ENCODE peak calls at places on chromosome 3, in eight cellular contexts. Q is RPMI7951; H is stimulated activated CD4-positive, alpha-beta T cell treated with anti-CD3 and anti-CD28 coated beads, TNF-alpha, amount 100 ng/mL, for 4 hours; F is KBM-7; P is A673; Y is naive thymus-derived CD8-positive, alpha-beta T cell; C is body of pancreas; Z is esophagus muscularis mucosa. T is an unnamed sample.

GRCh38 chr3:165185707-165186327 is 10.4 kb downstream of the SLITRK3 start:
- DNase-seq in P (peak), F (peak), Y (peak), C (peak), H (no peak), Q (peak), Z (no peak), T (peak)

GRCh38 chr3:58164199-58164879 is 46.4 kb downstream of the DNASE1L3 start:
- DNase-seq in H (no peak), Z (no peak), F (no peak), P (no peak), C (peak), Q (peak), Y (no peak), T (no peak)

GRCh38 chr3:184234224-184234623 is 4.8 kb downstream of the VWA5B2 start:
- DNase-seq in C (peak), Q (peak), F (no peak), H (no peak), Y (no peak), Z (no peak), P (no peak), T (peak)

GRCh38 chr3:185549651-185550111 is 2.7 kb downstream of the LIPH start:
- DNase-seq in Z (no peak), C (no peak), P (peak), F (no peak), Y (no peak), Q (no peak), H (no peak), T (no peak)

GRCh38 chr3:43194490-43195115 is 88.7 kb upstream of the POMGNT2 start:
- DNase-seq in Z (no peak), P (no peak), H (no peak), F (no peak), Q (no peak), C (no peak), Y (no peak), T (no peak)

GRCh38 chr3:75305901-75306300 is 358.2 kb upstream of the FRG2C start:
- DNase-seq in H (no peak), Q (no peak), F (no peak), C (no peak), Z (no peak), Y (no peak), P (no peak), T (no peak)

GRCh38 chr3:194518652-194519051 is 31.9 kb upstream of the ATP13A3 start:
- DNase-seq in P (no peak), Y (no peak), Q (peak), Z (no peak), F (no peak), H (no peak), C (no peak), T (no peak)

GRCh38 chr3:4207672-4208071 is 95.5 kb upstream of the SETMAR start:
- DNase-seq in Q (no peak), H (no peak), C (no peak), P (no peak), Z (no peak), F (no peak), Y (no peak), T (peak)

GRCh38 chr3:143306419-143306818 is 186.8 kb downstream of the CHST2 start:
- DNase-seq in C (no peak), F (no peak), Z (no peak), H (no peak), Q (no peak), P (no peak), Y (no peak), T (no peak)

GRCh38 chr3:63809607-63810006 is 9.5 kb upstream of the C3orf49 start:
- DNase-seq in Y (no peak), P (peak), H (no peak), Q (peak), C (no peak), Z (no peak), F (no peak), T (no peak)

GRCh38 chr3:60010778-60011177 is 961.0 kb upstream of the CFAP20DC start:
- DNase-seq in F (peak), Z (no peak), Y (peak), C (no peak), H (no peak), Q (no peak), P (no peak), T (peak)

GRCh38 chr3:166900866-166901577 is 479.1 kb downstream of the ZBBX start:
- DNase-seq in H (no peak), Y (no peak), Z (no peak), C (no peak), F (no peak), P (no peak), Q (no peak), T (no peak)

GRCh38 chr3:112979244-112979832 is 4.4 kb upstream of the CD200R1 start:
- DNase-seq in F (peak), H (no peak), Z (no peak), Y (peak), Q (peak), P (peak), C (no peak), T (peak)

GRCh38 chr3:126514161-126514560 is 3.4 kb downstream of the UROC1 start:
- DNase-seq in P (no peak), Y (no peak), F (no peak), Q (no peak), H (no peak), Z (no peak), C (no peak), T (no peak)

GRCh38 chr3:138348950-138349739 is 766 bp downstream of the MRAS start:
- DNase-seq in Y (no peak), F (no peak), Z (no peak), P (no peak), H (no peak), C (peak), Q (peak), T (peak)

GRCh38 chr3:190575441-190576190 is 61.7 kb downstream of the IL1RAP start:
- DNase-seq in Y (no peak), P (no peak), H (no peak), C (no peak), F (peak), Q (no peak), Z (no peak), T (peak)

GRCh38 chr3:4438296-4438695 is 28.8 kb downstream of the SUMF1 start:
- DNase-seq in H (no peak), Z (no peak), C (no peak), Y (no peak), F (no peak), Q (no peak), P (no peak), T (no peak)

GRCh38 chr3:31911643-31912042 is 69.4 kb downstream of the OSBPL10 start:
- DNase-seq in Q (no peak), H (no peak), F (no peak), P (no peak), C (no peak), Z (no peak), Y (no peak), T (no peak)

GRCh38 chr3:4821331-4821730 is 157.9 kb upstream of the BHLHE40 start:
- DNase-seq in P (no peak), F (no peak), Y (no peak), Q (peak), C (no peak), H (no peak), Z (no peak), T (no peak)

GRCh38 chr3:158539414-158540014 is 31.5 kb upstream of the MLF1 start:
- DNase-seq in P (peak), Q (peak), Y (peak), C (peak), Z (no peak), F (peak), H (peak), T (peak)

T was measured in NB4.